ENCODE peak calls at places on chromosomes 3 and 15, in seven cellular contexts. Z is Peyer's patch, F is ovary, U is lower leg skin, C is HCT116, K is adrenal gland, Q is body of pancreas. I is an unnamed sample.

GRCh38 chr15:81962438-81962837 is 83.4 kb downstream of the MEX3B start:
- DNase-seq in Z (no peak), F (no peak), U (no peak), C (no peak), K (no peak), Q (no peak), I (no peak)

GRCh38 chr15:56837281-56837680 is 81.2 kb upstream of the TCF12 start:
- DNase-seq in Z (no peak), F (no peak), U (no peak), C (no peak), K (no peak), Q (no peak), I (no peak)

GRCh38 chr15:96870510-96871039 is 540.1 kb downstream of the NR2F2 start:
- DNase-seq in Z (no peak), F (no peak), U (no peak), C (no peak), K (no peak), Q (no peak), I (no peak)

GRCh38 chr3:31974454-31974853 is 6.6 kb downstream of the OSBPL10 start:
- DNase-seq in Z (no peak), F (no peak), U (no peak), C (no peak), K (no peak), Q (no peak), I (no peak)

GRCh38 chr3:79651536-79652065 is 116.2 kb downstream of the ROBO1 start:
- DNase-seq in Z (no peak), F (no peak), U (no peak), C (no peak), K (no peak), Q (no peak), I (no peak)

GRCh38 chr3:142318331-142318730 is 92.9 kb upstream of the GK5 start:
- DNase-seq in Z (no peak), F (no peak), U (no peak), C (no peak), K (no peak), Q (no peak), I (no peak)

GRCh38 chr3:56899851-56900250 is 98.1 kb upstream of the ARHGEF3 start:
- DNase-seq in Z (no peak), F (no peak), U (no peak), C (no peak), K (no peak), Q (no peak), I (no peak)

GRCh38 chr3:37671926-37672325 is 189.8 kb upstream of the CTDSPL start:
- DNase-seq in Z (no peak), F (no peak), U (no peak), C (no peak), K (no peak), Q (no peak), I (no peak)

GRCh38 chr15:48645558-48646330 is at the start of gene FBN1:
- DNase-seq in Z (no peak), F (peak; percentile 89), U (peak; percentile 94), C (no peak), K (peak; percentile 85), Q (peak; percentile 24), I (peak; percentile 64)

GRCh38 chr15:98872777-98873176 is 134.8 kb downstream of the PGPEP1L start:
- DNase-seq in Z (no peak), F (no peak), U (no peak), C (no peak), K (no peak), Q (no peak), I (no peak)

GRCh38 chr15:75454471-75455418 is 3.3 kb upstream of the SIN3A start:
- DNase-seq in Z (peak; percentile 67), F (no peak), U (peak; percentile 94), C (peak; percentile 26), K (no peak), Q (peak; percentile 68), I (peak; percentile 28)

GRCh38 chr3:124627501-124627908 is 102.7 kb upstream of the UMPS start:
- DNase-seq in Z (no peak), F (no peak), U (no peak), C (no peak), K (no peak), Q (no peak), I (no peak)

GRCh38 chr15:95770191-95770590 is 560.3 kb upstream of the NR2F2 start:
- DNase-seq in Z (no peak), F (no peak), U (no peak), C (no peak), K (no peak), Q (no peak), I (peak; percentile 0)

GRCh38 chr15:69462030-69462492 is 9.4 kb downstream of the RPLP1 start:
- DNase-seq in Z (peak; percentile 16), F (peak; percentile 49), U (peak; percentile 89), C (no peak), K (peak; percentile 71), Q (peak; percentile 59), I (no peak)

GRCh38 chr15:77840962-77841361 is 208.2 kb upstream of the LINGO1 start:
- DNase-seq in Z (no peak), F (no peak), U (no peak), C (no peak), K (peak; percentile 30), Q (no peak), I (no peak)

GRCh38 chr15:96314508-96314907 is 16.0 kb upstream of the NR2F2 start:
- DNase-seq in Z (no peak), F (no peak), U (no peak), C (no peak), K (no peak), Q (no peak), I (no peak)

GRCh38 chr3:40642812-40643211 is 118.1 kb downstream of the ZNF621 start:
- DNase-seq in Z (no peak), F (no peak), U (peak; percentile 28), C (no peak), K (no peak), Q (no peak), I (no peak)

GRCh38 chr3:72604287-72604686 is 244.0 kb downstream of the SHQ1 start:
- DNase-seq in Z (no peak), F (no peak), U (no peak), C (no peak), K (no peak), Q (no peak), I (no peak)

GRCh38 chr3:182979103-182979697 is 1.1 kb downstream of the DCUN1D1 start:
- DNase-seq in Z (no peak), F (no peak), U (no peak), C (no peak), K (no peak), Q (no peak), I (no peak)

GRCh38 chr3:182981038-182981380 is 671 bp upstream of the DCUN1D1 start:
- DNase-seq in Z (no peak), F (peak; percentile 27), U (no peak), C (no peak), K (peak; percentile 17), Q (peak; percentile 22), I (no peak)

GRCh38 chr3:182979719-182980191 is 583 bp downstream of the DCUN1D1 start:
- DNase-seq in Z (peak; percentile 65), F (peak; percentile 26), U (peak; percentile 87), C (no peak), K (peak; percentile 25), Q (peak; percentile 40), I (peak; percentile 33)

GRCh38 chr3:182978387-182978786 is 2.0 kb downstream of the DCUN1D1 start:
- DNase-seq in Z (no peak), F (no peak), U (no peak), C (no peak), K (no peak), Q (no peak), I (no peak)

DNA sequence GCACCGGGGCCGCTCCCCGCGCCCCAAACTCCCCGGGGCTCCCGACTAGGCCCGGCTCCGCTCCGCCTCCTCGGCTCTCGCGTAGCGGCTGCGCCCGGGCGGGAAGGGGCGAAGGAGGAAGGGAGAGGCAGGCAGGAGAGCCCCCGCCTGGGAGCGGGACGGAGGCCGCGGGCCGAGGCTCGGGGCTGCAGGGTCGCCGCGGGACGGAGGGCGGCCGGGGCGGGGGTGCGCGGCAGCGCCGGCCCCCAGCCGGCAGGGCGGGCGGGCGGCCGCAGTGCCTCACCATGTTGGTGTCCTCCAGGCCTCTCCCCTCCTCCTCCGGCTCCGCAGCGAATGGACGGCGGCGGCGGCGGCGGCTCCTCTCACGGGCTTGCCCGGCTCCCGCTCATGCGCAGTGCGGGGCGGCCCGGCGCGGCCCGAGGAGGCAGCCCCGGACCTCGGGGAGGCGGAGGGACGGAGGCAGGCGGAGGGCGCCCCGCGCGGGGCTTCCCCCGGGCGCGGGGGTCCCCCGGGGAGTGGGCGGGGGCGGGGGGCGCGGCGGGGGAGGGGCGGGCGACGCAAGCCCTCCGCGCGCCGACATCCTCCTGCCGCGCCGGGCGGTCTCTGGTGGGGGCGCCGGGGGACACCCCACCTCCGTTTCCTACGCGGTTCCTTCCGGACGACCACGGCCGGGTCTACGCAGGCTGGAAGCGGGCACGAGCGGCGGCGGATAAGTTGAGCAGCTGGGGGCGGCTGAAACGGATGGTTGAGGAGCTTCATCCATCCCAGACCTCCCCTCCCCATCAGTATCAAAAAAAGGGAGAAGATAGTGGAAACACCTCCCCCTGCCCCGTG is at the start of gene DCUN1D1:
- DNase-seq in Z (peak; percentile 82), F (peak; percentile 88), U (peak; percentile 97), C (peak; percentile 36), K (peak; percentile 92), Q (peak; percentile 90), I (peak; percentile 98)
- TF ChIP-seq POLR2A in Z (peak; percentile 71), F (peak; percentile 36), U (no peak), C (peak; percentile 43), K (peak; percentile 85), Q (peak; percentile 48), I (peak; percentile 74)

GRCh38 chr15:41829959-41830646 is 2.2 kb downstream of the JMJD7 start:
- DNase-seq in Z (no peak), F (no peak), U (no peak), C (no peak), K (no peak), Q (no peak), I (no peak)

GRCh38 chr15:41827290-41827879 is 507 bp upstream of the JMJD7 start:
- DNase-seq in Z (peak; percentile 29), F (no peak), U (no peak), C (no peak), K (peak; percentile 40), Q (no peak), I (no peak)

GRCh38 chr15:41825572-41826535 is 2.0 kb upstream of the JMJD7 start:
- DNase-seq in Z (no peak), F (no peak), U (no peak), C (no peak), K (no peak), Q (no peak), I (no peak)

GRCh38 chr15:41828747-41829270 is 917 bp downstream of the JMJD7 start:
- DNase-seq in Z (no peak), F (no peak), U (no peak), C (no peak), K (no peak), Q (no peak), I (no peak)

GRCh38 chr15:41827880-41828746 is at the start of gene JMJD7:
- DNase-seq in Z (peak; percentile 95), F (peak; percentile 95), U (peak; percentile 98), C (peak; percentile 51), K (peak; percentile 98), Q (peak; percentile 96), I (peak; percentile 97)
- TF ChIP-seq POLR2A in Z (peak; percentile 54), F (peak; percentile 80), U (no peak), C (no peak), K (peak; percentile 88), Q (peak; percentile 91), I (peak; percentile 69)

GRCh38 chr3:186806173-186807055 is at the start of gene RFC4:
- DNase-seq in Z (peak; percentile 85), F (peak; percentile 84), U (peak; percentile 96), C (no peak), K (peak; percentile 87), Q (peak; percentile 86), I (peak; percentile 87)
- TF ChIP-seq POLR2A in Z (peak; percentile 53), F (peak; percentile 34), U (no peak), C (peak; percentile 88), K (peak; percentile 26), Q (peak; percentile 70), I (peak; percentile 75)

GRCh38 chr3:129313415-129313982 is 34.8 kb downstream of the HMCES start:
- DNase-seq in Z (no peak), F (peak; percentile 47), U (no peak), C (no peak), K (no peak), Q (peak; percentile 33), I (no peak)
- TF ChIP-seq POLR2A in Z (peak; percentile 26), F (no peak), U (no peak), C (no peak), K (no peak), Q (peak; percentile 53), I (peak; percentile 21)

I was measured in H54.